ENCODE peak calls at places on chromosomes 13 and 19, in four cellular contexts. C, Y, P and W are unnamed samples.
A peak's percentile ranks its signal among the peaks of the same experiment; 100 is the strongest.

GRCh38 chr19:39196860-39197562 is at the start of gene NCCRP1:
- DNase-seq in C (no peak), P (no peak), Y (no peak), W (no peak)

GRCh38 chr13:56755181-56755580 is 385.5 kb upstream of the PRR20A start:
- DNase-seq in C (no peak), Y (no peak), P (no peak), W (no peak)

GRCh38 chr13:99314640-99315176 is 7.5 kb upstream of the GPR183 start:
- DNase-seq in C (peak; percentile 39), P (no peak), Y (no peak), W (no peak)

GRCh38 chr13:99990045-99990977 is 8.7 kb downstream of the ZIC2 start:
- DNase-seq in Y (no peak), P (no peak), C (no peak), W (no peak)

GRCh38 chr19:56253737-56254136 is 18.8 kb upstream of the EDDM13 start:
- DNase-seq in C (no peak), P (no peak), Y (no peak), W (no peak)

GRCh38 chr13:35526577-35526976 is 50.1 kb upstream of the MAB21L1 start:
- DNase-seq in C (no peak), P (no peak), Y (no peak), W (no peak)

GRCh38 chr13:100106005-100106404 is 17.1 kb downstream of the PCCA start:
- DNase-seq in P (no peak), Y (no peak), C (no peak), W (no peak)

GRCh38 chr19:54073829-54074228 is 7.3 kb downstream of the TARM1 start:
- DNase-seq in Y (no peak), P (no peak), C (no peak), W (no peak)

GRCh38 chr19:18128044-18128443 is 24.9 kb upstream of the PIK3R2 start:
- DNase-seq in C (no peak), Y (no peak), P (no peak), W (no peak)

GRCh38 chr13:36445806-36446423 is 13.6 kb downstream of the CCNA1 start:
- DNase-seq in P (no peak), Y (no peak), C (no peak), W (no peak)

GRCh38 chr13:21371011-21371410 is 88.1 kb downstream of the ZDHHC20 start:
- DNase-seq in P (no peak), C (no peak), Y (no peak), W (no peak)

GRCh38 chr13:64680739-64681138 is 2549.4 kb downstream of the PCDH9 start:
- DNase-seq in Y (no peak), C (no peak), P (no peak), W (no peak)

GRCh38 chr13:90738881-90739280 is 608.6 kb upstream of the MIR17HG start:
- DNase-seq in C (no peak), P (no peak), Y (no peak), W (no peak)

GRCh38 chr19:6239401-6239844 is 40.4 kb downstream of the MLLT1 start:
- DNase-seq in Y (no peak), P (no peak), C (no peak), W (peak; percentile 30)

GRCh38 chr19:33385956-33386355 is 12.4 kb downstream of the CEBPG start:
- DNase-seq in C (no peak), Y (no peak), P (no peak), W (peak; percentile 72)

GRCh38 chr13:39909634-39910033 is 254.2 kb downstream of the COG6 start:
- DNase-seq in P (no peak), Y (no peak), C (no peak), W (no peak)

GRCh38 chr13:25771641-25772478 is 280.0 kb downstream of the SHISA2 start:
- DNase-seq in C (no peak), Y (no peak), P (no peak), W (no peak)

GRCh38 chr13:107144432-107144831 is 576.5 kb upstream of the ARGLU1 start:
- DNase-seq in P (no peak), Y (no peak), C (no peak), W (no peak)

GRCh38 chr19:28920269-28921066 is 292.5 kb downstream of the UQCRFS1 start:
- DNase-seq in C (no peak), Y (no peak), P (no peak), W (no peak)

GRCh38 chr13:97261254-97262015 is 39.3 kb downstream of the MBNL2 start:
- DNase-seq in P (no peak), Y (no peak), C (no peak), W (no peak)

GRCh38 chr13:75326173-75327131 is 155.5 kb downstream of the TBC1D4 start:
- DNase-seq in P (no peak), C (peak; percentile 41), Y (no peak), W (no peak)

GRCh38 chr19:34985249-34986022 is 14.7 kb upstream of the GRAMD1A start:
- DNase-seq in C (peak; percentile 49), P (no peak), Y (peak; percentile 51), W (no peak)

GRCh38 chr19:5338661-5339469 is 1.7 kb downstream of the PTPRS start:
- DNase-seq in P (no peak), Y (no peak), C (no peak), W (no peak)

GRCh38 chr19:43439183-43440063 is 24.7 kb downstream of the TEX101 start:
- DNase-seq in Y (no peak), C (peak; percentile 43), P (no peak), W (no peak)

GRCh38 chr13:49731766-49732165 is 40.5 kb upstream of the EBPL start:
- DNase-seq in Y (no peak), P (no peak), C (no peak), W (no peak)

GRCh38 chr13:99355267-99356215 is 48.3 kb upstream of the GPR183 start:
- DNase-seq in P (no peak), C (no peak), Y (no peak), W (no peak)

GRCh38 chr19:913080-913748 is at the start of gene R3HDM4:
- DNase-seq in P (no peak), C (peak; percentile 85), Y (peak; percentile 84), W (peak; percentile 48)

DNA sequence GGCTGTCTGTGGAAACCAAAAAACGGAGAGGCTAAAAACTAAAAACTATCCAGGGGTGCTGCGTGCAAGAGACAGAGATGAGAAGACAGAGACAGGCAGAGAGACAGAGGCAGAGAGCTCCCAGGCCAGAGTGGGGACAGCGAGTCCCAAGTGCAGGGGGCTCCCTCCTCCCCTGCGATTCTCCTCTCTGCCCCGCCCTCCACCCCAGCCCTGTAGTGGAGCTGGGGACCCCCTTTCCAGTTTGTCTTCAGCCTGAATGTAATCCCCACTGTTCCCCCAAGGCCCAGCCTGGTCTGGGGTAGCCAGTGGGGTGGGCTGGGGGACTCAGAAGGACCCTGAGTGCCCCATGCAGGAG is 2.0 kb downstream of the NFIC start:
- DNase-seq in Y (no peak), P (no peak), C (no peak), W (no peak)
- H3K4me3 ChIP-seq in Y (peak overlapping the region; percentile 85), P (peak overlapping the region; percentile 99), C (no peak overlapping the region), W (peak overlapping the region; percentile 88)

GRCh38 chr19:46492841-46493235 is 2.8 kb downstream of the PNMA8B start:
- DNase-seq in P (no peak), C (no peak), Y (no peak), W (no peak)
- H3K4me3 ChIP-seq in P (peak overlapping the region; percentile 68), C (peak overlapping the region; percentile 54), Y (peak overlapping the region; percentile 62), W (peak overlapping the region; percentile 26)

GRCh38 chr13:24271231-24271610 is 38.2 kb upstream of the C1QTNF9 start:
- DNase-seq in P (no peak), C (no peak), Y (no peak), W (no peak)
- H3K4me3 ChIP-seq in P (peak overlapping the region; percentile 73), C (peak overlapping the region; percentile 32), Y (peak overlapping the region; percentile 53), W (peak overlapping the region; percentile 47)

GRCh38 chr19:3882041-3882384 is 1.5 kb downstream of the ATCAY start:
- DNase-seq in Y (no peak), C (no peak), P (no peak), W (no peak)

GRCh38 chr19:3880471-3881271 is at the start of gene ATCAY:
- DNase-seq in Y (no peak), C (no peak), P (no peak), W (peak; percentile 81)

GRCh38 chr19:3879656-3880055 is 829 bp upstream of the ATCAY start:
- DNase-seq in Y (no peak), P (no peak), C (no peak), W (no peak)

DNA sequence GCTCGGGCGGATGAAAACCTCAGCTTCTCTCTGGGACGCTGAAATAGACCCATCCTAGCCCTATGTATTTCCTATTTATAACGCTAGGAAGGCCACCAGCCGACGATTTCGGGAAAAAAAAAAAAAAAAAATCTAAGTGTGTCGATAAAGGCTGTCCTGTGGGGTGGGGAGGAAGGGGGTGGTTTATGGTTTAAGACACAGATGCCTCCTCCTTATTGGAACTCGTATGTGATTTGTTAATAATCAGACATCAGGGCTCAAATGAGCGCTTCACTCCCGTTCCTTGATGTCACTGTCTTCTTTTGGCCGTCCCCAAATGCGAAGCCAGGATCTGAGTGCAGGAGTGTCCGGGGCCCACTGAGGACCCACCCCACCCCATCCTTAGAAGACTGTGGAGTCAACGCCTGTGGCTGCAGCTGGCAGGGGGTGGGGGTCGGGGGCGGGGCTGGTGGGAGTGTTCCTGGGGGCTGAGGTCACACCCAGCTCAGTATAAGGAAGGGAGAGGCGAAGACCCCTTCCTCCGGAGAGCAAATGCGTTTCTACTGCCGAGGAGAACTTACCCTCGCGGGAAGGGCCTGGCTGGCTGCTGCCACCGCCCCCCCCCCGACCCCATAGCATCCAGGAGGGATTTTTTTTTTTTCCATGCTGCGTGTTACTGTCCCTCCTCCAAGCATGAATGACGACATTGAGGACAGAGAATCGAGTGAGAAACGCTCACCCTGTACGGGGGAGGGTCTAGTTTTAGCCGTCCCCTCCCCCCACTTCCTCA is 971 bp downstream of the ATCAY start:
- DNase-seq in P (no peak), C (no peak), Y (no peak), W (no peak)
- H3K4me3 ChIP-seq in P (no peak overlapping the region), C (no peak overlapping the region), Y (no peak overlapping the region), W (peak overlapping the region; percentile 62)

DNA sequence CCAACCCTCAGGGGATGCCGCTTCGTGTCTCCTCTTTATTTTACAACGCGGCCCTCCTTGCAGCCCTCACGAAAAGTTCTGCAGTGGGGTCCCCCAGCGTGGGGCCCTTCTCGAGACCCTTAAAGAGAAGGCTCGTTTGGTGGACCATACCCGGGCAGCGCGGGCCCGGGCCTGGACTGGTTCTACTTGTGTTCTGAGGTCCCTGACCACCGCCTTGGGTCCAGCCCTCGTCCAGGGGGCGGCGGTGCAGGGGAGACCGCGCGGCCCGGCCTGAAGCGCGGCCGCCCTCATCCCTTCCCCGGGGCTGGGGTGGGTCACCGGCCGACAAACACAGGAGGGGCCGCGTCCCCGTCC is 400 bp upstream of the SERP2 start:
- DNase-seq in P (no peak), C (no peak), Y (peak; percentile 20), W (peak; percentile 49)
- H3K4me3 ChIP-seq in P (peak overlapping the region; percentile 84), C (no peak overlapping the region), Y (peak overlapping the region; percentile 80), W (peak overlapping the region; percentile 82)

GRCh38 chr19:55080121-55080914 is 4.6 kb downstream of the EPS8L1 start:
- DNase-seq in C (peak; percentile 57), Y (peak; percentile 60), P (no peak), W (no peak)

GRCh38 chr19:55080915-55081772 is 5.5 kb downstream of the EPS8L1 start:
- DNase-seq in P (no peak), Y (peak; percentile 69), C (peak; percentile 89), W (no peak)

GRCh38 chr19:55081773-55082022 is 6.0 kb downstream of the EPS8L1 start:
- DNase-seq in Y (no peak), C (no peak), P (no peak), W (no peak)

GRCh38 chr19:55083004-55083850 is 7.6 kb downstream of the EPS8L1 start:
- DNase-seq in C (no peak), Y (no peak), P (no peak), W (no peak)

GRCh38 chr19:55082023-55082851 is 6.6 kb downstream of the EPS8L1 start:
- DNase-seq in P (no peak), Y (no peak), C (peak; percentile 20), W (no peak)
- H3K4me3 ChIP-seq in P (peak overlapping the region; percentile 75), Y (peak overlapping the region; percentile 66), C (peak overlapping the region; percentile 83), W (no peak overlapping the region)

GRCh38 chr13:62122434-62122833 is 706.8 kb upstream of the PCDH20 start:
- DNase-seq in P (no peak), Y (no peak), C (no peak), W (no peak)
- H3K4me3 ChIP-seq in P (no peak overlapping the region), Y (no peak overlapping the region), C (no peak overlapping the region), W (no peak overlapping the region)